ENCODE peak calls at places on chromosomes 1 and 21, in seven cellular contexts. One of them, this sample, is unnamed.

GRCh38 chr1:100038401-100039306 is 68.9 kb downstream of the SLC35A3 start:
- DNase-seq in lower lobe of right lung: peak
- DNase-seq in CD8-positive, alpha-beta memory T cell: peak
- DNase-seq in brain microvascular endothelial cell: peak
- DNase-seq in SK-N-SH: peak
- DNase-seq in BE2C: peak
- DNase-seq in BJ: no peak
- DNase-seq in this sample: peak

GRCh38 chr1:70319750-70320149 is 34.8 kb downstream of the ANKRD13C start:
- DNase-seq in lower lobe of right lung: no peak
- DNase-seq in CD8-positive, alpha-beta memory T cell: no peak
- DNase-seq in brain microvascular endothelial cell: peak
- DNase-seq in SK-N-SH: no peak
- DNase-seq in BE2C: no peak
- DNase-seq in BJ: peak
- DNase-seq in this sample: no peak

GRCh38 chr1:202858306-202858705 is 30.6 kb downstream of the RABIF start:
- DNase-seq in lower lobe of right lung: no peak
- DNase-seq in CD8-positive, alpha-beta memory T cell: no peak
- DNase-seq in brain microvascular endothelial cell: no peak
- DNase-seq in SK-N-SH: no peak
- DNase-seq in BE2C: no peak
- DNase-seq in BJ: no peak
- DNase-seq in this sample: no peak

GRCh38 chr1:160338580-160338979 is 4.5 kb downstream of the COPA start:
- DNase-seq in lower lobe of right lung: no peak
- DNase-seq in CD8-positive, alpha-beta memory T cell: no peak
- DNase-seq in brain microvascular endothelial cell: no peak
- DNase-seq in SK-N-SH: no peak
- DNase-seq in BE2C: no peak
- DNase-seq in BJ: no peak
- DNase-seq in this sample: no peak

GRCh38 chr1:224718470-224719053 is 102.4 kb downstream of the CNIH3 start:
- DNase-seq in lower lobe of right lung: no peak
- DNase-seq in CD8-positive, alpha-beta memory T cell: no peak
- DNase-seq in brain microvascular endothelial cell: no peak
- DNase-seq in SK-N-SH: no peak
- DNase-seq in BE2C: no peak
- DNase-seq in BJ: no peak
- DNase-seq in this sample: no peak

GRCh38 chr1:37354876-37355275 is 119.5 kb upstream of the ZC3H12A start:
- DNase-seq in lower lobe of right lung: no peak
- DNase-seq in CD8-positive, alpha-beta memory T cell: no peak
- DNase-seq in brain microvascular endothelial cell: no peak
- DNase-seq in SK-N-SH: no peak
- DNase-seq in BE2C: no peak
- DNase-seq in BJ: no peak
- DNase-seq in this sample: no peak

GRCh38 chr21:44199448-44199847 is 41.3 kb downstream of the ICOSLG start:
- DNase-seq in lower lobe of right lung: no peak
- DNase-seq in CD8-positive, alpha-beta memory T cell: no peak
- DNase-seq in brain microvascular endothelial cell: no peak
- DNase-seq in SK-N-SH: peak
- DNase-seq in BE2C: peak
- DNase-seq in BJ: no peak
- DNase-seq in this sample: no peak

GRCh38 chr1:15525043-15525958 is 1.3 kb upstream of the CASP9 start:
- DNase-seq in lower lobe of right lung: peak
- DNase-seq in CD8-positive, alpha-beta memory T cell: peak
- DNase-seq in brain microvascular endothelial cell: no peak
- DNase-seq in SK-N-SH: no peak
- DNase-seq in BE2C: no peak
- DNase-seq in BJ: no peak
- DNase-seq in this sample: peak

GRCh38 chr1:208242829-208243521 is 1.2 kb downstream of the PLXNA2 start:
- DNase-seq in lower lobe of right lung: no peak
- DNase-seq in CD8-positive, alpha-beta memory T cell: no peak
- DNase-seq in brain microvascular endothelial cell: no peak
- DNase-seq in SK-N-SH: peak
- DNase-seq in BE2C: peak
- DNase-seq in BJ: no peak
- DNase-seq in this sample: no peak

GRCh38 chr1:228445867-228446584 is 29.4 kb upstream of the TRIM17 start:
- DNase-seq in lower lobe of right lung: no peak
- DNase-seq in CD8-positive, alpha-beta memory T cell: peak
- DNase-seq in brain microvascular endothelial cell: peak
- DNase-seq in SK-N-SH: no peak
- DNase-seq in BE2C: peak
- DNase-seq in BJ: no peak
- DNase-seq in this sample: no peak

GRCh38 chr1:3785458-3786157 is 10.7 kb downstream of the LRRC47 start:
- DNase-seq in lower lobe of right lung: peak
- DNase-seq in CD8-positive, alpha-beta memory T cell: no peak
- DNase-seq in brain microvascular endothelial cell: no peak
- DNase-seq in SK-N-SH: peak
- DNase-seq in BE2C: no peak
- DNase-seq in BJ: no peak
- DNase-seq in this sample: no peak

GRCh38 chr1:158013840-158014520 is 20.5 kb downstream of the KIRREL1 start:
- DNase-seq in lower lobe of right lung: no peak
- DNase-seq in CD8-positive, alpha-beta memory T cell: no peak
- DNase-seq in brain microvascular endothelial cell: no peak
- DNase-seq in SK-N-SH: no peak
- DNase-seq in BE2C: no peak
- DNase-seq in BJ: no peak
- DNase-seq in this sample: no peak

GRCh38 chr1:215243275-215244054 is 160.9 kb downstream of the KCNK2 start:
- DNase-seq in lower lobe of right lung: no peak
- DNase-seq in CD8-positive, alpha-beta memory T cell: no peak
- DNase-seq in brain microvascular endothelial cell: no peak
- DNase-seq in SK-N-SH: no peak
- DNase-seq in BE2C: peak
- DNase-seq in BJ: no peak
- DNase-seq in this sample: no peak

GRCh38 chr21:26227146-26227545 is 56.6 kb upstream of the APP start:
- DNase-seq in lower lobe of right lung: no peak
- DNase-seq in CD8-positive, alpha-beta memory T cell: no peak
- DNase-seq in brain microvascular endothelial cell: no peak
- DNase-seq in SK-N-SH: no peak
- DNase-seq in BE2C: no peak
- DNase-seq in BJ: no peak
- DNase-seq in this sample: no peak

GRCh38 chr1:28279721-28280120 is 20.4 kb downstream of the SESN2 start:
- DNase-seq in lower lobe of right lung: no peak
- DNase-seq in CD8-positive, alpha-beta memory T cell: no peak
- DNase-seq in brain microvascular endothelial cell: no peak
- DNase-seq in SK-N-SH: no peak
- DNase-seq in BE2C: no peak
- DNase-seq in BJ: no peak
- DNase-seq in this sample: no peak

GRCh38 chr1:214471458-214471857 is 79.9 kb downstream of the PTPN14 start:
- DNase-seq in lower lobe of right lung: no peak
- DNase-seq in CD8-positive, alpha-beta memory T cell: no peak
- DNase-seq in brain microvascular endothelial cell: no peak
- DNase-seq in SK-N-SH: no peak
- DNase-seq in BE2C: no peak
- DNase-seq in BJ: no peak
- DNase-seq in this sample: no peak

GRCh38 chr1:3501437-3501836 is 47.0 kb downstream of the ARHGEF16 start:
- DNase-seq in lower lobe of right lung: no peak
- DNase-seq in CD8-positive, alpha-beta memory T cell: no peak
- DNase-seq in brain microvascular endothelial cell: no peak
- DNase-seq in SK-N-SH: no peak
- DNase-seq in BE2C: no peak
- DNase-seq in BJ: no peak
- DNase-seq in this sample: no peak

GRCh38 chr21:34779860-34780259 is 111.1 kb downstream of the CLIC6 start:
- DNase-seq in lower lobe of right lung: no peak
- DNase-seq in CD8-positive, alpha-beta memory T cell: no peak
- DNase-seq in brain microvascular endothelial cell: no peak
- DNase-seq in SK-N-SH: no peak
- DNase-seq in BE2C: no peak
- DNase-seq in BJ: no peak
- DNase-seq in this sample: no peak

GRCh38 chr1:179831225-179831624 is 46.4 kb downstream of the TOR1AIP2 start:
- DNase-seq in lower lobe of right lung: no peak
- DNase-seq in CD8-positive, alpha-beta memory T cell: no peak
- DNase-seq in brain microvascular endothelial cell: no peak
- DNase-seq in SK-N-SH: no peak
- DNase-seq in BE2C: no peak
- DNase-seq in BJ: no peak
- DNase-seq in this sample: no peak
- H3K4me3 ChIP-seq in lower lobe of right lung: no peak
- H3K4me3 ChIP-seq in CD8-positive, alpha-beta memory T cell: no peak
- H3K4me3 ChIP-seq in brain microvascular endothelial cell: no peak
- H3K4me3 ChIP-seq in SK-N-SH: no peak
- H3K4me3 ChIP-seq in BE2C: no peak
- H3K4me3 ChIP-seq in BJ: no peak
- H3K4me3 ChIP-seq in this sample: no peak

GRCh38 chr1:20151906-20152598 is 12.9 kb downstream of the PLA2G2F start:
- DNase-seq in lower lobe of right lung: peak
- DNase-seq in CD8-positive, alpha-beta memory T cell: peak
- DNase-seq in brain microvascular endothelial cell: peak
- DNase-seq in SK-N-SH: peak
- DNase-seq in BE2C: peak
- DNase-seq in BJ: no peak
- DNase-seq in this sample: peak
- H3K4me3 ChIP-seq in lower lobe of right lung: peak
- H3K4me3 ChIP-seq in CD8-positive, alpha-beta memory T cell: peak
- H3K4me3 ChIP-seq in brain microvascular endothelial cell: peak
- H3K4me3 ChIP-seq in SK-N-SH: peak
- H3K4me3 ChIP-seq in BE2C: peak
- H3K4me3 ChIP-seq in BJ: peak
- H3K4me3 ChIP-seq in this sample: peak

DNA sequence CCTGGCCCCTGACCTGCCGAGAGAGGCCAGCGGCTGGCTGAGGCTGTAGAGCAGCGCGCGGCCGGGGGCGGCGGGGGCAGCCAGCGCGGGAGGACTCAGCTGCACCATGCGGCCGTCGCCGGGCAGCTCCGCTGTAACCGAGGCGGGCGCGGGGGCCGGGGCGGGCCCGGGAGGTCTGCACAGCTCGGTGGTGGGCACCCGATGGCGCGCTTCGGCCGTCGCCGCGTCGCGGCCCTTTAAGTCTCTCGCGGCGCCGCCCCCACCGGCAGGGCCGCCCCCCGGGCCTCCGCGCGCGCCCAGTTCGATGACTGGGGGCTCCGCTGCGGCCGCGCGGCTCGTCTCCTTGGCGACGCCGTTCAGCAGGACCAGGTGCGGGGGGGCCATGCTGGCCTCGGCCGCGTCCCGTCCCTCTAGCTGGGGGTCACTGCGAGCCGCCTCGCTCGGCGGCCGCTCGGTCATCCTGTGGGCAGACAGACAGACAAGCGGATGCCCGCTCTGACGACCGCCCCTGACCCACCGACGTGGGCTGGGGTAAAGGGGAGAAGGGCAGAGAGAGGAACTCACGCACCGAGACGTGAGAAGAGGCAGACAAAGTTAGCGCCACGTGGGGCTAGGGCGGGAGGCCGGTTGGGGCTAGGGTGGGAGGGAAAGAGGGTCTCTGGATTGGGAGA is 6.5 kb downstream of the TAL1 start:
- DNase-seq in lower lobe of right lung: no peak
- DNase-seq in CD8-positive, alpha-beta memory T cell: no peak
- DNase-seq in brain microvascular endothelial cell: no peak
- DNase-seq in SK-N-SH: peak
- DNase-seq in BE2C: no peak
- DNase-seq in BJ: no peak
- DNase-seq in this sample: no peak
- H3K4me3 ChIP-seq in lower lobe of right lung: peak
- H3K4me3 ChIP-seq in CD8-positive, alpha-beta memory T cell: no peak
- H3K4me3 ChIP-seq in brain microvascular endothelial cell: no peak
- H3K4me3 ChIP-seq in SK-N-SH: peak
- H3K4me3 ChIP-seq in BE2C: no peak
- H3K4me3 ChIP-seq in BJ: no peak
- H3K4me3 ChIP-seq in this sample: no peak

DNA sequence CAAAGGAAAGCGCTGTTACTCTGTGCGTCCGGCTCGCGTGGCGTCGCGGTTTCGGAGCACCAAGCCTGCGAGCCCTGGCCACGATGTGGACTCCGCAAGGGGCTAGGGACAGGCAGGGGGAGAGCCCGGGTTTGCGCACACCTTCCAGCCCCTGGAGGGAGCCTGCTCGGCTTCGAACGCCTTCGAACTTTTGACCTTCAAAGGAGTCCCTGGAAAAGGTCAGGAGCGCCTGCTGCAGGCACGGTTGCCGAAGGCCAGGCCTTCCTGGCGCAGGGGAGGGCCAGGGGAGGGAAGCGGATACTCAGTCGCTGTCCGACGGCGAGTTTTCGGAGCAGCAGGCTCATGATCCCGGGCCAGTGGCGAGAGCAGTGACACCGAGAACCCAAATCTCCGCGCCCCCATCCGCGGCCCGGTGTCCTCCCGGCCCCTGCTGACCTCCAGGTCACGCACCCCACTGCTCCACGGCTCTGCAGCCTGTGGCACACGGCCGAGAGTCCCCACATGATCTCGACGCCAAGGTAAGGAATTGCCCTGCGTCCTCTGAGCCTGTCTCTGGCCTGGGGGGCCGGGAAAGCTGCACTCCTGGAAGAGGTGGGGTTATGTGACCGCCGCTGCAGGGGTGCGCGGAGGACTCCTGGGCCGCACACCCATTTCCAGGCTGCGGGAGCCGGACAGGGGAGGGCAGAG is 1.3 kb upstream of the SIM2 start:
- DNase-seq in lower lobe of right lung: no peak
- DNase-seq in CD8-positive, alpha-beta memory T cell: no peak
- DNase-seq in brain microvascular endothelial cell: no peak
- DNase-seq in SK-N-SH: peak
- DNase-seq in BE2C: no peak
- DNase-seq in BJ: no peak
- DNase-seq in this sample: no peak
- H3K4me3 ChIP-seq in lower lobe of right lung: no peak
- H3K4me3 ChIP-seq in CD8-positive, alpha-beta memory T cell: no peak
- H3K4me3 ChIP-seq in brain microvascular endothelial cell: no peak
- H3K4me3 ChIP-seq in SK-N-SH: no peak
- H3K4me3 ChIP-seq in BE2C: no peak
- H3K4me3 ChIP-seq in BJ: no peak
- H3K4me3 ChIP-seq in this sample: no peak

DNA sequence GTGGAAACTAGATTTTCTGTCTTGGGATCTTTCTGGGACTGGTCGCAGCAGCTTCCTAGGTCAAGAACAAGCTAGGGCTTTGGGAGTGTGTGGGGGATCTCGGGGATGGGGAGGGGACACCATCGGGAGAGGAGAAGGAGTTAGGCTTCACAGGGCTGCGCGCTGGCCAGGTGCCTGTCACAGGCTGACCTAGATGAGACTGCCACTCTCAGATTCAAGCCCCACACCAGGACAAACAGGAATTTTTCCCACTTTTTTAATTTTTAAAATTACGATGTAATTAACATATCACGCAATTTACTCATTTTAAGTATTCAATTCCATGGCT is 180.6 kb downstream of the CAMTA1 start:
- DNase-seq in lower lobe of right lung: no peak
- DNase-seq in CD8-positive, alpha-beta memory T cell: no peak
- DNase-seq in brain microvascular endothelial cell: no peak
- DNase-seq in SK-N-SH: no peak
- DNase-seq in BE2C: no peak
- DNase-seq in BJ: no peak
- DNase-seq in this sample: no peak
- H3K4me3 ChIP-seq in lower lobe of right lung: no peak
- H3K4me3 ChIP-seq in CD8-positive, alpha-beta memory T cell: no peak
- H3K4me3 ChIP-seq in brain microvascular endothelial cell: no peak
- H3K4me3 ChIP-seq in SK-N-SH: no peak
- H3K4me3 ChIP-seq in BE2C: no peak
- H3K4me3 ChIP-seq in BJ: no peak
- H3K4me3 ChIP-seq in this sample: no peak

This sample was measured in astrocyte of the cerebellum.